ENCODE peak calls at places on chromosomes 7 and 10, in eight cellular contexts. Q is colonic mucosa; A is hepatocyte; M is Ammon's horn; T is HFF-Myc; U is NCI-H2227 treated with DMSO at 0.1 percent for 48 hours; I is RWPE1; Z is activated CD8-positive, alpha-beta memory T cell treated with anti-CD3 and anti-CD28 coated beads for 48 hours. W is an unnamed sample.
A peak's percentile ranks its signal among the peaks of the same experiment; 100 is the strongest.

GRCh38 chr10:29160110-29160669 is 128.7 kb upstream of the LYZL1 start:
- DNase-seq in Q (no peak), Z (no peak), T (peak; percentile 62), U (no peak), I (peak; percentile 88), M (no peak), A (no peak), W (peak; percentile 67)

GRCh38 chr7:116786791-116787443 is 75.5 kb upstream of the CAPZA2 start:
- DNase-seq in T (no peak), I (no peak), A (no peak), M (no peak), Q (no peak), U (no peak), Z (no peak), W (no peak)

GRCh38 chr7:25820432-25821040 is 331.5 kb upstream of the NFE2L3 start:
- DNase-seq in Q (no peak), M (no peak), U (no peak), A (peak; percentile 23), I (peak; percentile 30), T (no peak), Z (no peak), W (no peak)

GRCh38 chr10:14350006-14350405 is 19.3 kb upstream of the FRMD4A start:
- DNase-seq in I (no peak), A (no peak), T (no peak), M (no peak), U (no peak), Z (no peak), Q (no peak), W (no peak)

GRCh38 chr10:126904493-126904806 is 778 bp upstream of the DOCK1 start:
- DNase-seq in A (no peak), I (no peak), T (no peak), U (no peak), Z (no peak), M (no peak), Q (no peak), W (no peak)

GRCh38 chr7:47890125-47890524 is 58.1 kb downstream of the PKD1L1 start:
- DNase-seq in I (no peak), T (no peak), Z (no peak), A (no peak), M (no peak), U (no peak), Q (no peak), W (no peak)

GRCh38 chr7:16728811-16729210 is 24.7 kb upstream of the TSPAN13 start:
- DNase-seq in A (no peak), Z (no peak), U (no peak), T (no peak), I (no peak), M (no peak), Q (no peak), W (no peak)

GRCh38 chr7:113629244-113629643 is 289.6 kb downstream of the PPP1R3A start:
- DNase-seq in U (no peak), Q (no peak), A (no peak), Z (no peak), T (no peak), I (peak; percentile 8), M (no peak), W (no peak)

GRCh38 chr7:70208236-70209063 is 610.2 kb downstream of the AUTS2 start:
- DNase-seq in M (no peak), Q (no peak), Z (no peak), I (no peak), A (peak; percentile 61), T (no peak), U (no peak), W (no peak)

GRCh38 chr7:47148541-47149207 is 433.2 kb downstream of the TNS3 start:
- DNase-seq in M (no peak), Q (no peak), U (no peak), I (no peak), T (no peak), A (no peak), Z (no peak), W (no peak)

GRCh38 chr10:75402486-75403143 is 1.1 kb upstream of the ZNF503 start:
- DNase-seq in M (no peak), Z (no peak), T (no peak), A (peak; percentile 87), I (no peak), U (peak; percentile 89), Q (peak; percentile 45), W (peak; percentile 48)

GRCh38 chr7:1872191-1873069 is 202.4 kb downstream of the ELFN1 start:
- DNase-seq in M (no peak), T (no peak), U (no peak), I (no peak), A (no peak), Q (no peak), Z (no peak), W (no peak)